ENCODE peak calls at places on chromosomes 7 and 10, in five cellular contexts. One of them, this sample, is unnamed.

GRCh38 chr7:12642539-12642938 is 44.9 kb upstream of the ARL4A start:
- DNase-seq in OCI-LY7: no peak
- DNase-seq in astrocyte: no peak
- DNase-seq in PC-3: no peak
- DNase-seq in fibroblast of lung: no peak
- DNase-seq in this sample: no peak

GRCh38 chr10:124653811-124654651 is 90.1 kb downstream of the FAM53B start:
- DNase-seq in OCI-LY7: no peak
- DNase-seq in fibroblast of lung: no peak
- DNase-seq in astrocyte: peak; percentile 18
- DNase-seq in PC-3: no peak
- DNase-seq in this sample: no peak

GRCh38 chr7:117010375-117011133 is 57.3 kb downstream of the ST7 start:
- DNase-seq in fibroblast of lung: no peak
- DNase-seq in astrocyte: peak; percentile 51
- DNase-seq in OCI-LY7: no peak
- DNase-seq in PC-3: peak; percentile 44
- DNase-seq in this sample: no peak

GRCh38 chr10:88297103-88297502 is 286.0 kb downstream of the RNLS start:
- DNase-seq in fibroblast of lung: peak; percentile 49
- DNase-seq in astrocyte: no peak
- DNase-seq in PC-3: no peak
- DNase-seq in OCI-LY7: no peak
- DNase-seq in this sample: no peak

GRCh38 chr7:115008465-115009114 is 86.7 kb downstream of the MDFIC start:
- DNase-seq in OCI-LY7: no peak
- DNase-seq in fibroblast of lung: peak; percentile 82
- DNase-seq in astrocyte: peak; percentile 72
- DNase-seq in PC-3: no peak
- DNase-seq in this sample: no peak

GRCh38 chr10:6729967-6730366 is 149.9 kb upstream of the PRKCQ start:
- DNase-seq in PC-3: no peak
- DNase-seq in fibroblast of lung: peak; percentile 93
- DNase-seq in OCI-LY7: no peak
- DNase-seq in astrocyte: peak; percentile 63
- DNase-seq in this sample: no peak

GRCh38 chr7:81366546-81366945 is 403.3 kb downstream of the HGF start:
- DNase-seq in OCI-LY7: no peak
- DNase-seq in fibroblast of lung: no peak
- DNase-seq in astrocyte: peak; percentile 23
- DNase-seq in PC-3: no peak
- DNase-seq in this sample: no peak

GRCh38 chr7:16271990-16272665 is 149.2 kb downstream of the CRPPA start:
- DNase-seq in PC-3: peak; percentile 37
- DNase-seq in OCI-LY7: no peak
- DNase-seq in fibroblast of lung: no peak
- DNase-seq in astrocyte: peak; percentile 56
- DNase-seq in this sample: peak; percentile 46

GRCh38 chr7:128145191-128145590 is 95.9 kb upstream of the LEP start:
- DNase-seq in astrocyte: no peak
- DNase-seq in fibroblast of lung: no peak
- DNase-seq in PC-3: no peak
- DNase-seq in OCI-LY7: no peak
- DNase-seq in this sample: no peak

GRCh38 chr7:16847381-16847860 is 34.4 kb downstream of the AGR3 start:
- DNase-seq in astrocyte: peak; percentile 64
- DNase-seq in fibroblast of lung: no peak
- DNase-seq in OCI-LY7: no peak
- DNase-seq in PC-3: peak; percentile 95
- DNase-seq in this sample: no peak

DNA sequence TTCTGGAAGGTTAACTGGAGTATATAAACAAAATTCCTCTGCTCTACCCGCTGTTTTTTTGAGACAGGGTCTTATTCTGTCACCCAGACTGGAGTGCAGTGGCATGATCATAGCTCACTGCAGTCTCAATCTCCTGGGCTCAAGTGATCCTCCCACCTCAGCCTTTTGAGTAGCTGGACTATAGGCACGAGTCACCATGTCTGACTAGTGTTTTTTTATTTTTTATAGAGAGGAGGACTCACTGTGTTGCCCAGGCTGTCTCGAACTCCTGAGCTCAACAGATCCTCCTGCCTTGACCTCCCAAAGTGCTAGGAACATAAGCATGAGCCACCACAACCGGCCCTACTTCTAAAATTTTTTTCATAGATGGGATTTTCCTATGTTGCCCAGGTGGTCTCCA is 2.2 kb downstream of the RAB18 start:
- DNase-seq in astrocyte: no peak
- DNase-seq in PC-3: peak; percentile 8
- DNase-seq in fibroblast of lung: no peak
- DNase-seq in OCI-LY7: no peak
- DNase-seq in this sample: no peak
- H4K20me1 ChIP-seq in astrocyte: peaks cover 57% of the 10 kb centered on the region
- H4K20me1 ChIP-seq in PC-3: peaks cover 18% of the 10 kb centered on the region
- H4K20me1 ChIP-seq in fibroblast of lung: no peaks in the 10 kb centered on the region
- H4K20me1 ChIP-seq in OCI-LY7: peaks cover 22% of the 10 kb centered on the region
- H4K20me1 ChIP-seq in this sample: peaks cover 9% of the 10 kb centered on the region

DNA sequence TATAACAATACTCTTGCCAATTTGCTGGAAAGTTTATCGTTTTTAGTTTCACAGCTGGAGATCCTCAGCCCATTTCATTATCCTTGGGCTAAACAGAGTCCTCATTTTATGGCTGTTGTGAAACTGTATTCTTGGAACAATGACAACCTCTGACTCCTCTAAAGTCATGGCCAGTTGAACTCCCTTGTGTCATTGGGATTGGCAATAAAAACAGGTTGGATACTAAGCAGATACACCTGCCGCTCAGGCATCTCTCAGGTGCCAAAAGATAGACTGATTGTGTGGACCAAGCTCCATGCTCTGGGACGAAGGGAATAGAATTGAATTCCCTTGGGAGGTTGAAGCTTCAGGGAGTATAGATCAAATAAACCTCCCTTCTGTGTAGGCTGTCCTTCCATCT is 182.2 kb downstream of the WDR11 start:
- DNase-seq in OCI-LY7: no peak
- DNase-seq in fibroblast of lung: no peak
- DNase-seq in astrocyte: no peak
- DNase-seq in PC-3: no peak
- DNase-seq in this sample: no peak
- H3K27ac ChIP-seq in OCI-LY7: no peak overlapping the region
- H3K27ac ChIP-seq in fibroblast of lung: no peak overlapping the region
- H3K27ac ChIP-seq in astrocyte: no peak overlapping the region
- H3K27ac ChIP-seq in PC-3: no peak overlapping the region
- H3K27ac ChIP-seq in this sample: no peak overlapping the region

DNA sequence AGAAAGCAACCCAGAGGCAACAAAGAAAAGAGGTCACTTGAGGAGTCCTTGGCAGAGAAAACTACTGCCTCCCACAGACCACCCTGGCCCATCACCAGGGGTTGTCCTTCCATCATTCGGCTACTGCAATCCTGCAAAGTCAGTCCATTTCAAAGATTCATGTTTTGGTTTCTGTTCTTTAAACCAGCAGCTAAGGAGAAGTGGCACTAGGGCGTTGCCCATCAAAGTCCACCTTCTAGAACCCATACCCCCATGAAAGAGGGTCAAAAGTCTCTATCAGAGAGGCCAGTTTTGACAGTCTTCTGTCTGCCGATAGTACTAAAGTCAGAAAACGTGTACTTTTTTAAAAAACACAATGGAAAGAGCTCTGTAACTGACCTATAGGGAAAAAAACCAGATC is 14.4 kb downstream of the CCDC6 start:
- DNase-seq in PC-3: no peak
- DNase-seq in OCI-LY7: no peak
- DNase-seq in astrocyte: no peak
- DNase-seq in fibroblast of lung: no peak
- DNase-seq in this sample: no peak
- H4K20me1 ChIP-seq in PC-3: peaks cover 46% of the 10 kb centered on the region
- H4K20me1 ChIP-seq in OCI-LY7: peaks cover 54% of the 10 kb centered on the region
- H4K20me1 ChIP-seq in astrocyte: peaks cover 94% of the 10 kb centered on the region
- H4K20me1 ChIP-seq in fibroblast of lung: peaks cover 4% of the 10 kb centered on the region
- H4K20me1 ChIP-seq in this sample: peaks cover 65% of the 10 kb centered on the region

GRCh38 chr10:130737622-130738021 is 573.9 kb downstream of the TCERG1L start:
- DNase-seq in PC-3: no peak
- DNase-seq in OCI-LY7: no peak
- DNase-seq in astrocyte: no peak
- DNase-seq in fibroblast of lung: no peak
- DNase-seq in this sample: peak; percentile 44
- H3K27ac ChIP-seq in PC-3: no peak overlapping the region
- H3K27ac ChIP-seq in OCI-LY7: no peak overlapping the region
- H3K27ac ChIP-seq in astrocyte: no peak overlapping the region
- H3K27ac ChIP-seq in fibroblast of lung: no peak overlapping the region
- H3K27ac ChIP-seq in this sample: no peak overlapping the region